ENCODE peak calls at places on chromosomes 6 and 20, in four cellular contexts. One of them, this sample, is unnamed.

GRCh38 chr20:38658879-38659612 is 57.4 kb downstream of the ARHGAP40 start:
- DNase-seq in PC-9: peak; percentile 46
- DNase-seq in heart right ventricle: no peak
- DNase-seq in tibial nerve: no peak
- DNase-seq in this sample: peak; percentile 93

GRCh38 chr6:79949235-79949634 is 1.9 kb upstream of the ELOVL4 start:
- DNase-seq in PC-9: peak; percentile 48
- DNase-seq in tibial nerve: no peak
- DNase-seq in heart right ventricle: peak; percentile 9
- DNase-seq in this sample: peak; percentile 85

GRCh38 chr6:127243501-127243900 is 23.2 kb upstream of the RNF146 start:
- DNase-seq in PC-9: no peak
- DNase-seq in tibial nerve: no peak
- DNase-seq in heart right ventricle: no peak
- DNase-seq in this sample: no peak

GRCh38 chr6:136550045-136550329 is 235 bp downstream of the MAP7 start:
- DNase-seq in tibial nerve: no peak
- DNase-seq in PC-9: no peak
- DNase-seq in heart right ventricle: no peak
- DNase-seq in this sample: no peak

GRCh38 chr6:25945175-25945574 is 14.7 kb upstream of the SLC17A2 start:
- DNase-seq in heart right ventricle: no peak
- DNase-seq in PC-9: no peak
- DNase-seq in tibial nerve: no peak
- DNase-seq in this sample: no peak

GRCh38 chr6:40582892-40583291 is 4.3 kb downstream of the LRFN2 start:
- DNase-seq in tibial nerve: no peak
- DNase-seq in PC-9: no peak
- DNase-seq in heart right ventricle: no peak
- DNase-seq in this sample: no peak

GRCh38 chr20:59752101-59752586 is 147.8 kb downstream of the PHACTR3 start:
- DNase-seq in tibial nerve: no peak
- DNase-seq in PC-9: no peak
- DNase-seq in heart right ventricle: peak; percentile 59
- DNase-seq in this sample: no peak

GRCh38 chr6:170307080-170307545 is 555 bp downstream of the FAM120B start:
- DNase-seq in tibial nerve: no peak
- DNase-seq in PC-9: no peak
- DNase-seq in heart right ventricle: no peak
- DNase-seq in this sample: no peak

GRCh38 chr20:39524371-39524911 is 562.3 kb downstream of the DHX35 start:
- DNase-seq in PC-9: peak; percentile 8
- DNase-seq in heart right ventricle: no peak
- DNase-seq in tibial nerve: no peak
- DNase-seq in this sample: no peak

GRCh38 chr6:136961848-136962247 is 39.7 kb downstream of the SLC35D3 start:
- DNase-seq in PC-9: no peak
- DNase-seq in heart right ventricle: no peak
- DNase-seq in tibial nerve: no peak
- DNase-seq in this sample: no peak

GRCh38 chr20:43667341-43668132 is 623 bp downstream of the MYBL2 start:
- DNase-seq in heart right ventricle: no peak
- DNase-seq in PC-9: no peak
- DNase-seq in tibial nerve: no peak
- DNase-seq in this sample: peak; percentile 84

GRCh38 chr6:5435449-5435848 is 174.1 kb downstream of the FARS2 start:
- DNase-seq in tibial nerve: no peak
- DNase-seq in heart right ventricle: no peak
- DNase-seq in PC-9: no peak
- DNase-seq in this sample: no peak

GRCh38 chr6:38925110-38925509 is 123.5 kb upstream of the GLP1R start:
- DNase-seq in PC-9: no peak
- DNase-seq in heart right ventricle: no peak
- DNase-seq in tibial nerve: no peak
- DNase-seq in this sample: no peak

GRCh38 chr6:140500864-140501263 is 1126.4 kb upstream of the CITED2 start:
- DNase-seq in heart right ventricle: no peak
- DNase-seq in tibial nerve: no peak
- DNase-seq in PC-9: no peak
- DNase-seq in this sample: no peak

GRCh38 chr6:157096105-157096504 is 227.2 kb downstream of the TMEM242 start:
- DNase-seq in tibial nerve: no peak
- DNase-seq in heart right ventricle: no peak
- DNase-seq in PC-9: no peak
- DNase-seq in this sample: no peak

GRCh38 chr20:62737271-62737761 is 28.7 kb downstream of the NTSR1 start:
- DNase-seq in PC-9: peak; percentile 31
- DNase-seq in heart right ventricle: no peak
- DNase-seq in tibial nerve: no peak
- DNase-seq in this sample: no peak

GRCh38 chr20:48740714-48741113 is 87.1 kb downstream of the PREX1 start:
- DNase-seq in heart right ventricle: no peak
- DNase-seq in tibial nerve: no peak
- DNase-seq in PC-9: no peak
- DNase-seq in this sample: no peak

GRCh38 chr6:31567531-31568370 is 4.3 kb upstream of the LTA start:
- DNase-seq in heart right ventricle: no peak
- DNase-seq in PC-9: no peak
- DNase-seq in tibial nerve: no peak
- DNase-seq in this sample: peak; percentile 73

GRCh38 chr6:116088946-116089345 is 11.7 kb upstream of the NT5DC1 start:
- DNase-seq in tibial nerve: no peak
- DNase-seq in PC-9: no peak
- DNase-seq in heart right ventricle: no peak
- DNase-seq in this sample: no peak

GRCh38 chr20:35007413-35007812 is 51.7 kb downstream of the MYH7B start:
- DNase-seq in PC-9: no peak
- DNase-seq in heart right ventricle: no peak
- DNase-seq in tibial nerve: peak; percentile 8
- DNase-seq in this sample: peak; percentile 30

GRCh38 chr6:34791164-34791841 is 580 bp upstream of the BLTP3A start:
- DNase-seq in PC-9: no peak
- DNase-seq in heart right ventricle: peak; percentile 58
- DNase-seq in tibial nerve: no peak
- DNase-seq in this sample: peak; percentile 86

GRCh38 chr20:561437-562231 is 18.0 kb upstream of the CSNK2A1 start:
- DNase-seq in PC-9: no peak
- DNase-seq in heart right ventricle: peak; percentile 85
- DNase-seq in tibial nerve: no peak
- DNase-seq in this sample: peak; percentile 93

GRCh38 chr6:25302156-25302555 is 23.0 kb downstream of the CARMIL1 start:
- DNase-seq in tibial nerve: no peak
- DNase-seq in heart right ventricle: no peak
- DNase-seq in PC-9: no peak
- DNase-seq in this sample: no peak

GRCh38 chr6:21905531-21905930 is 312.0 kb downstream of the SOX4 start:
- DNase-seq in heart right ventricle: no peak
- DNase-seq in PC-9: no peak
- DNase-seq in tibial nerve: no peak
- DNase-seq in this sample: no peak

GRCh38 chr6:69164564-69165252 is 529.6 kb downstream of the ADGRB3 start:
- DNase-seq in tibial nerve: no peak
- DNase-seq in heart right ventricle: no peak
- DNase-seq in PC-9: no peak
- DNase-seq in this sample: peak; percentile 58

GRCh38 chr20:52420805-52421204 is 229.2 kb upstream of the ZFP64 start:
- DNase-seq in heart right ventricle: no peak
- DNase-seq in PC-9: no peak
- DNase-seq in tibial nerve: no peak
- DNase-seq in this sample: no peak

GRCh38 chr6:14968056-14968643 is 277.7 kb upstream of the JARID2 start:
- DNase-seq in heart right ventricle: no peak
- DNase-seq in tibial nerve: no peak
- DNase-seq in PC-9: no peak
- DNase-seq in this sample: no peak

GRCh38 chr6:131164506-131164905 is 29.2 kb downstream of the AKAP7 start:
- DNase-seq in tibial nerve: no peak
- DNase-seq in heart right ventricle: no peak
- DNase-seq in PC-9: no peak
- DNase-seq in this sample: no peak

GRCh38 chr20:39067526-39068216 is 105.5 kb downstream of the DHX35 start:
- DNase-seq in heart right ventricle: no peak
- DNase-seq in PC-9: no peak
- DNase-seq in tibial nerve: no peak
- DNase-seq in this sample: no peak

GRCh38 chr6:128167552-128167951 is 266.7 kb upstream of the THEMIS start:
- DNase-seq in tibial nerve: no peak
- DNase-seq in heart right ventricle: no peak
- DNase-seq in PC-9: no peak
- DNase-seq in this sample: no peak

GRCh38 chr20:25699914-25700313 is 3.3 kb upstream of the ZNF337 start:
- DNase-seq in heart right ventricle: no peak
- DNase-seq in tibial nerve: no peak
- DNase-seq in PC-9: no peak
- DNase-seq in this sample: no peak

GRCh38 chr6:76706566-76706965 is 634.1 kb upstream of the IMPG1 start:
- DNase-seq in tibial nerve: no peak
- DNase-seq in heart right ventricle: no peak
- DNase-seq in PC-9: no peak
- DNase-seq in this sample: no peak

GRCh38 chr6:152637422-152638047 is 373 bp upstream of the SYNE1 start:
- DNase-seq in tibial nerve: no peak
- DNase-seq in PC-9: no peak
- DNase-seq in heart right ventricle: no peak
- DNase-seq in this sample: no peak

GRCh38 chr6:46325561-46326525 is 155.1 kb upstream of the ENPP5 start:
- DNase-seq in heart right ventricle: peak; percentile 23
- DNase-seq in PC-9: no peak
- DNase-seq in tibial nerve: no peak
- DNase-seq in this sample: peak; percentile 52

GRCh38 chr6:137303436-137303835 is 84.3 kb upstream of the IFNGR1 start:
- DNase-seq in PC-9: no peak
- DNase-seq in tibial nerve: no peak
- DNase-seq in heart right ventricle: no peak
- DNase-seq in this sample: no peak

GRCh38 chr6:134577998-134578397 is 260.1 kb upstream of the SGK1 start:
- DNase-seq in heart right ventricle: no peak
- DNase-seq in tibial nerve: no peak
- DNase-seq in PC-9: no peak
- DNase-seq in this sample: no peak

GRCh38 chr20:46406986-46407670 is 713 bp upstream of the ELMO2 start:
- DNase-seq in PC-9: no peak
- DNase-seq in heart right ventricle: peak; percentile 48
- DNase-seq in tibial nerve: peak; percentile 47
- DNase-seq in this sample: peak; percentile 64

DNA sequence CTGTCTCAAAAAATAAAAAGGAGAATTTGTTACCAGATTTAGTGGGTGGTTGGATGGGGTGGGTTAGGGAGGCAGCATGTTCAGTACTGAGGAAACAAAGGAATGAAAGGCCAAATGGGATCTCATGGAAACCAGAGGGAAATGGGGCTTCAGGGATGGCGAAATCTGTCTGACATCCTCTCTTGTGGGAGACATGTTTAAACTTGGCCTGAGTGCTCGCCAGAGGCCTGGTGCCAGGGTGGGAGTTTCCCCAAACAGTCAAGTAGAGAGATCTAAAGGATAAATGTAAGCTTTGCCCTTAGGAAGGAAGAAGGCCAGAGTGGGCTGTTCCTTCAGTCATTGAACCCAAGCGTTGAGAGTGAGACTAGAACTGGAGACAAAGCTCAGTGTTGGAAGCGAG is 61.9 kb upstream of the AKIRIN2 start:
- DNase-seq in tibial nerve: no peak
- DNase-seq in heart right ventricle: no peak
- DNase-seq in PC-9: no peak
- DNase-seq in this sample: no peak
- H3K4me1 ChIP-seq in tibial nerve: peaks cover 3% of the 10 kb centered on the region
- H3K4me1 ChIP-seq in heart right ventricle: no peaks in the 10 kb centered on the region
- H3K4me1 ChIP-seq in PC-9: no peaks in the 10 kb centered on the region
- H3K4me1 ChIP-seq in this sample: no peaks in the 10 kb centered on the region

DNA sequence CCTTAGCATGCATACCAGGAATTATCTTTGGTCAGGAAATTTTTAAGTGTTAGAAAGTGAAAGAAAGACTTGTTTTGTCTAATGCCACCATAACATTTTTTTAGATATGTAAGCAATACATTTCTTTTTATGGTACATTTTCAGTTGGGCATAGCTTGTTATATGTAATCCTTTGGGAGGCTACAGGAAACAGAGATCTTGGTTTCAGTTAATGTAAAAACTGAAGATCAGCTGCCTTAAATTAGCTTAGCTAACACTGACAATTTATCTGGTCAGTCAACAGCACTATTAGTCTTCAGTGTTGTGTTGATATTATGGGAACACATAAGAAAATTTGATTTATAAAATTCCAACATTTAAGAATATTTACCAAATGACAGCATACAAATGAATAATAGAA is 78.6 kb upstream of the SMIM8 start:
- DNase-seq in heart right ventricle: no peak
- DNase-seq in PC-9: no peak
- DNase-seq in tibial nerve: no peak
- DNase-seq in this sample: no peak
- H3K36me3 ChIP-seq in heart right ventricle: no peaks in the 10 kb centered on the region
- H3K36me3 ChIP-seq in PC-9: no peaks in the 10 kb centered on the region
- H3K36me3 ChIP-seq in tibial nerve: peaks cover 10% of the 10 kb centered on the region
- H3K36me3 ChIP-seq in this sample: peaks cover 78% of the 10 kb centered on the region

GRCh38 chr6:129767776-129768490 is 58.0 kb upstream of the ARHGAP18 start:
- DNase-seq in PC-9: no peak
- DNase-seq in heart right ventricle: no peak
- DNase-seq in tibial nerve: no peak
- DNase-seq in this sample: no peak

GRCh38 chr6:129765008-129765407 is 55.0 kb upstream of the ARHGAP18 start:
- DNase-seq in PC-9: no peak
- DNase-seq in heart right ventricle: no peak
- DNase-seq in tibial nerve: no peak
- DNase-seq in this sample: peak; percentile 57

GRCh38 chr6:129766959-129767728 is 57.2 kb upstream of the ARHGAP18 start:
- DNase-seq in tibial nerve: no peak
- DNase-seq in PC-9: peak; percentile 61
- DNase-seq in heart right ventricle: no peak
- DNase-seq in this sample: peak; percentile 87
- H3K4me3 ChIP-seq in tibial nerve: peak overlapping the region; percentile 51
- H3K4me3 ChIP-seq in PC-9: peak overlapping the region; percentile 53
- H3K4me3 ChIP-seq in heart right ventricle: peak overlapping the region; percentile 32
- H3K4me3 ChIP-seq in this sample: peak overlapping the region; percentile 72

DNA sequence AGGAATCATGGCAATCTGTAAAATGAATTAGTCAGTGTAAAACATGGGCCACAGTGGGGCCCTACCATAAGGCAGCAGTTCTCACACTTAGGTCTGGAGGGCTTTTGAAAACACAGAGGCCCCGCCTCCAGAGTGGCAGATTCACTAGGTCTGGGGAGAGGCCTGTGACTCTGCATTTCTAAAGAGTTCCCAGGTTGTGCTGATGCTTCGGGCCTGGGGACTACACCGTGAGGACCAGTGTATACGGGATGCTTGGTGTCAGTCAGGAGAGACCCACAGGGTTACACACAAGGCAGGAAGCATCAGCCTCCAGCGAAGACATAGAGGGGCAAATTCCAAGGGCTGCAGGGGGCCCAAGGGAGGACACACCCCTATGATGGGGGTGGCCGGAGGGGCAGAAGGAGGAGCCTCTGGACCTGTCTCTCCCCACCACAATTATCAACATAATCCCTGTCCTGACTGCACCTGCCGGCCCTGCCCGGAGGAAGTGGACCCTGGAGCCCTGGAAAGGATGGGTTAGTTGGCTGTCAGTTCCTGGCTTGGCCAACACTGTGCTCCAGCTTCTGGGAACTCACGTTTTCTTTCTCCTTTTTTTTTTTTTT is 46.7 kb downstream of the FGD2 start:
- DNase-seq in PC-9: no peak
- DNase-seq in heart right ventricle: no peak
- DNase-seq in tibial nerve: no peak
- DNase-seq in this sample: peak; percentile 92
- H3K4me1 ChIP-seq in PC-9: peaks cover 53% of the 10 kb centered on the region
- H3K4me1 ChIP-seq in heart right ventricle: peaks cover 19% of the 10 kb centered on the region
- H3K4me1 ChIP-seq in tibial nerve: peaks cover 23% of the 10 kb centered on the region
- H3K4me1 ChIP-seq in this sample: peaks cover 3% of the 10 kb centered on the region

GRCh38 chr6:3723251-3723650 is 28.3 kb downstream of the PXDC1 start:
- DNase-seq in PC-9: no peak
- DNase-seq in tibial nerve: no peak
- DNase-seq in heart right ventricle: no peak
- DNase-seq in this sample: peak; percentile 38
- H3K36me3 ChIP-seq in PC-9: no peaks in the 10 kb centered on the region
- H3K36me3 ChIP-seq in tibial nerve: peaks cover 6% of the 10 kb centered on the region
- H3K36me3 ChIP-seq in heart right ventricle: no peaks in the 10 kb centered on the region
- H3K36me3 ChIP-seq in this sample: no peaks in the 10 kb centered on the region